ENCODE peak calls at places on chromosomes 16 and 17, in eight cellular contexts. H is CD4-positive, alpha-beta T cell; W is AG04450; P is left lung; T is LoVo; F is choroid plexus epithelial cell; E is stomach; K is hippocampal formation. V is an unnamed sample.
A peak's percentile ranks its signal among the peaks of the same experiment; 100 is the strongest.

GRCh38 chr16:4179020-4179419 is 62.8 kb upstream of the ADCY9 start:
- DNase-seq in T (no peak), P (peak; percentile 64), K (no peak), E (no peak), H (no peak), W (no peak), F (peak; percentile 68), V (peak; percentile 75)

GRCh38 chr16:22397459-22397858 is 23.0 kb upstream of the CDR2 start:
- DNase-seq in P (no peak), F (peak; percentile 99), W (peak; percentile 95), E (no peak), T (no peak), H (no peak), K (no peak), V (no peak)

GRCh38 chr16:77918792-77919707 is 103.3 kb upstream of the CLEC3A start:
- DNase-seq in F (peak; percentile 36), H (no peak), P (no peak), E (no peak), T (no peak), K (no peak), W (no peak), V (no peak)

GRCh38 chr17:49193513-49194296 is 16.7 kb downstream of the GNGT2 start:
- DNase-seq in H (no peak), W (no peak), K (peak; percentile 43), F (peak; percentile 78), T (peak; percentile 42), P (peak; percentile 70), E (peak; percentile 43), V (peak; percentile 63)

GRCh38 chr16:54489225-54489781 is 202.7 kb upstream of the IRX3 start:
- DNase-seq in F (no peak), H (no peak), T (no peak), E (peak; percentile 54), P (no peak), K (no peak), W (no peak), V (no peak)

GRCh38 chr17:76738468-76738850 is 540 bp downstream of the MFSD11 start:
- DNase-seq in W (no peak), K (no peak), E (no peak), T (no peak), P (no peak), F (peak; percentile 46), H (no peak), V (no peak)

GRCh38 chr17:28545787-28546415 is 6.5 kb downstream of the UNC119 start:
- DNase-seq in P (no peak), W (no peak), K (no peak), E (no peak), H (no peak), T (no peak), F (no peak), V (no peak)

GRCh38 chr16:27772093-27772820 is 222.3 kb downstream of the KATNIP start:
- DNase-seq in E (no peak), T (no peak), K (no peak), P (no peak), W (no peak), F (no peak), H (no peak), V (no peak)

GRCh38 chr16:82061861-82062525 is 26.9 kb downstream of the HSD17B2 start:
- DNase-seq in P (no peak), K (no peak), H (no peak), W (no peak), T (no peak), E (no peak), F (peak; percentile 68), V (no peak)

GRCh38 chr17:63911041-63911635 is at the start of gene CSHL1:
- DNase-seq in K (no peak), H (no peak), P (no peak), W (no peak), T (no peak), F (no peak), E (no peak), V (no peak)

GRCh38 chr17:15883617-15884111 is 61.3 kb upstream of the ADORA2B start:
- DNase-seq in T (peak; percentile 40), K (no peak), H (no peak), F (peak; percentile 88), P (no peak), W (peak; percentile 62), E (no peak), V (peak; percentile 75)

GRCh38 chr17:28482551-28483199 is 9.2 kb downstream of the SLC13A2 start:
- DNase-seq in H (no peak), P (no peak), W (no peak), F (no peak), E (peak; percentile 59), T (peak; percentile 20), K (no peak), V (no peak)

GRCh38 chr17:30395398-30396022 is 16.8 kb downstream of the CPD start:
- DNase-seq in K (no peak), P (no peak), F (no peak), T (no peak), E (no peak), W (no peak), H (no peak), V (no peak)

GRCh38 chr16:31452631-31453106 is 6.6 kb upstream of the ARMC5 start:
- DNase-seq in T (peak; percentile 31), K (no peak), H (no peak), W (peak; percentile 74), F (peak; percentile 91), P (no peak), E (no peak), V (no peak)